ENCODE peak calls at places on chromosomes 4 and X, in nine cellular contexts. O is fibroblast of lung, S is AG04450, N is cardiac muscle cell, B is AG09309, Y is uterus, V is lower leg skin, Q is pancreas, E is brain microvascular endothelial cell. M is an unnamed sample.

GRCh38 chrX:2500091-2500680 is 590 bp downstream of the DHRSX start:
- DNase-seq in Y (no peak), Q (no peak), N (peak; percentile 49), B (no peak), S (no peak), E (peak; percentile 52), O (peak; percentile 57), V (peak; percentile 85), M (no peak)

GRCh38 chrX:31459361-31459760 is 387.5 kb upstream of the FTHL17 start:
- DNase-seq in Y (no peak), O (peak; percentile 33), B (peak; percentile 28), V (no peak), E (no peak), Q (no peak), N (no peak), S (no peak), M (no peak)

GRCh38 chr4:112664611-112665010 is 27.7 kb downstream of the LARP7 start:
- DNase-seq in E (no peak), O (no peak), V (no peak), S (no peak), Q (no peak), B (no peak), Y (no peak), N (no peak), M (no peak)

GRCh38 chrX:9465380-9466114 is 689 bp downstream of the TBL1X start:
- DNase-seq in S (no peak), O (no peak), Y (no peak), V (no peak), Q (peak; percentile 32), N (no peak), B (no peak), E (no peak), M (no peak)

GRCh38 chr4:125314676-125315570 is at the start of gene FAT4:
- DNase-seq in N (peak; percentile 97), Y (peak; percentile 95), Q (peak; percentile 93), V (peak; percentile 98), B (peak; percentile 92), O (peak; percentile 99), S (peak; percentile 97), E (peak; percentile 97), M (peak; percentile 90)

GRCh38 chr4:74104145-74104544 is 5.2 kb upstream of the CXCL2 start:
- DNase-seq in V (no peak), E (no peak), Y (peak; percentile 27), Q (peak; percentile 82), S (no peak), O (peak; percentile 14), B (no peak), N (no peak), M (no peak)

GRCh38 chrX:129600981-129601424 is 53.8 kb downstream of the APLN start:
- DNase-seq in V (peak; percentile 75), Q (no peak), N (peak; percentile 19), B (no peak), O (peak; percentile 15), E (peak; percentile 27), S (no peak), Y (no peak), M (no peak)

GRCh38 chr4:111991797-111992196 is 153.5 kb upstream of the FAM241A start:
- DNase-seq in S (peak; percentile 3), Q (no peak), V (no peak), O (peak; percentile 65), N (no peak), Y (peak; percentile 39), B (no peak), E (peak; percentile 55), M (no peak)

GRCh38 chrX:120377179-120377578 is 15.3 kb downstream of the ATP1B4 start:
- DNase-seq in S (no peak), N (no peak), Q (no peak), E (no peak), O (no peak), Y (no peak), V (no peak), B (no peak), M (no peak)

GRCh38 chrX:120378570-120378969 is 16.7 kb downstream of the ATP1B4 start:
- DNase-seq in S (no peak), O (no peak), E (no peak), Q (no peak), B (no peak), V (no peak), Y (no peak), N (no peak), M (no peak)

DNA sequence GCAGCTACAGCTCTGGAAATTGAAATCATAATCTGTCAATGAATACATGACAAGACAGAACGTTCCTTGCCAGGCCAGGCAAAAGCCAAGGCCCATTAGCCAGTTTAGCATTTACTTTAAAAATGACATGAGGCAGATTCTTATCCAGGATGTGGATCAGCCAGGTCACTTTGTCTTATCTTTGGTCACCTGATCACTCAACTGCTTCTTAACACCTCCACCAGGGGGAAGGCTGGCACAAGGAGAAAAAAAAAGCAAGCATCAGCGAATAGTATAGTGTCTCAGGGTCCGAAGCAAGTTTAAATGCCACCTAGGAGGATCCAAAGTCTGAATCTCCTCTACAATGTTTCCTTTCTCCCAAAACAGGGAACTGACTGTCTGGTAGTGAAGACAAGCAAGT is 18.8 kb downstream of the ATP1B4 start:
- DNase-seq in O (peak; percentile 11), V (no peak), Q (no peak), B (no peak), N (no peak), S (no peak), E (no peak), Y (no peak), M (no peak)
- TF ChIP-seq CTCF in O (peak; percentile 18), V (no peak), Q (no peak), B (no peak), N (peak; percentile 6), S (peak; percentile 30), E (peak; percentile 38), Y (peak; percentile 12), M (peak; percentile 27)

GRCh38 chr4:127731406-127731805 is 1.2 kb downstream of the SLC25A31 start:
- DNase-seq in B (no peak), Q (no peak), V (no peak), O (no peak), S (no peak), N (no peak), E (no peak), Y (no peak), M (no peak)

GRCh38 chr4:127732623-127733199 is 2.5 kb downstream of the SLC25A31 start:
- DNase-seq in Q (no peak), Y (no peak), E (peak; percentile 31), V (no peak), O (peak; percentile 73), N (peak; percentile 52), S (peak; percentile 15), B (peak; percentile 11), M (peak; percentile 4)

GRCh38 chr4:127734976-127735375 is 4.8 kb downstream of the SLC25A31 start:
- DNase-seq in O (no peak), Y (no peak), V (no peak), S (no peak), N (no peak), Q (no peak), E (no peak), B (no peak), M (no peak)

GRCh38 chr4:127730142-127730913 is at the start of gene SLC25A31:
- DNase-seq in S (no peak), N (no peak), E (no peak), Q (no peak), B (no peak), O (no peak), V (no peak), Y (no peak), M (no peak)
- H3K4me3 ChIP-seq in S (no peak within 1 kb of the TSS), N (no peak within 1 kb of the TSS), E (no peak within 1 kb of the TSS), Q (no peak within 1 kb of the TSS), B (no peak within 1 kb of the TSS), O (no peak within 1 kb of the TSS), V (no peak within 1 kb of the TSS), Y (no peak within 1 kb of the TSS), M (no peak within 1 kb of the TSS)

GRCh38 chr4:13171292-13172057 is 312.7 kb downstream of the RAB28 start:
- DNase-seq in Y (no peak), S (no peak), N (no peak), O (no peak), V (no peak), B (no peak), Q (no peak), E (no peak), M (no peak)
- TF ChIP-seq CTCF in Y (no peak), S (no peak), N (no peak), O (no peak), V (no peak), B (no peak), Q (no peak), E (no peak), M (no peak)

GRCh38 chr4:94995684-94996394 is 238.1 kb downstream of the BMPR1B start:
- DNase-seq in Q (peak; percentile 41), S (no peak), N (peak; percentile 37), E (no peak), Y (no peak), B (no peak), V (no peak), O (peak; percentile 26), M (no peak)
- H3K4me3 ChIP-seq in Q (peak overlapping the region; percentile 13), S (no peak overlapping the region), N (no peak overlapping the region), E (no peak overlapping the region), Y (peak overlapping the region; percentile 9), B (no peak overlapping the region), V (no peak overlapping the region), O (no peak overlapping the region), M (no peak overlapping the region)

DNA sequence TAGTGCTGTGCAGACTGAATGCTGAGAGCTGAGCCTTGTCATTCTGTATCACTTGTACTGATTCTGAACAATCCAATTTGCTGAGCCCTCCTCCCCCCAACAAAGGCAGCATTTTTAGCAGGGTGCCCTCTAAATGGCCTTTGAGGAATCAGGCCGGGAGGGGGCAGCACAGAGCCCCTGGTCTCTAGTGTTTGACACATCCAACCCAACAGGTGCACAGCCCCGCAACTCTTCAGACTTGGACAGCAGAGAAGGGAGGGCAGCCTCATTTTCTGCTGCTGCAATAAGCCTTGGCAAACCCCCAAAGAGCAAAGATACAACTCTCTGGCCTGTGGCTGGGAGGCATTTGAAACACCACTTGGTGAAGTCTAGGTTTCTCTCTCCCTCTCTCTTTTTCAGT is 3.4 kb downstream of the ATP1B4 start:
- DNase-seq in E (no peak), S (no peak), Q (peak; percentile 19), O (peak; percentile 1), Y (no peak), B (no peak), N (peak; percentile 71), V (peak; percentile 85), M (no peak)
- TF ChIP-seq CTCF in E (peak; percentile 68), S (peak; percentile 45), Q (peak; percentile 30), O (peak; percentile 43), Y (peak; percentile 4), B (peak; percentile 42), N (peak; percentile 49), V (no peak), M (peak; percentile 30)

DNA sequence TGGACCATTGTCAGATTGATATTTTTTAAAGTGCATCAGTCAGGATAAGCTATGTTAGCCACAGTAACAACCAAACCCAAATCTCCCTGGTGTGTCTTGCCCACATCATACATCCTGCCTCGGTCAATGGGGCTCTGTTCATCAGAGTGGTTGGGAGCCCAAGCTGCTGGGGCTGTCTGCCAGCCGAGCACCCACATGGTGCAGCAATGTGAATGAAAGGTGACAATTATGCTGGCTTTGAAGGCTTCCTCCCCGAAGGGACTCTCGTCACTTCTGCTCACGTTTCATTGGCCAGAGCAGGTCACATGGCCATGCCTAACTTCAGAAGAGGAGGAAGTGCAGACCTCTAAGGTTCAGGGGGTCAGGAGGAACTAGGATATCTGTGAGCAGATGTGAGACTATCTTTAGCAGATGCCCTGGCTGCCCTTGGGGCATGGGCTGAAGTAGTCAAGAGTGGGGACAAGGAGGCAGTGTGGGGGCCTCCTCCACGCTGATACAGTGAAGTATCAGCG is 1.3 kb upstream of the JAKMIP1 start:
- DNase-seq in Q (no peak), V (peak; percentile 72), Y (no peak), B (no peak), E (no peak), N (no peak), O (no peak), S (no peak), M (no peak)
- H3K4me3 ChIP-seq in Q (no peak overlapping the region), V (no peak overlapping the region), Y (no peak overlapping the region), B (no peak overlapping the region), E (no peak overlapping the region), N (no peak overlapping the region), O (no peak overlapping the region), S (no peak overlapping the region), M (no peak overlapping the region)

M was measured in AG04449.